ENCODE peak calls at places on chromosomes 4 and X, in seven cellular contexts. One of them, this sample, is unnamed.

GRCh38 chr4:85092536-85092935 is 126.0 kb upstream of the WDFY3 start:
- DNase-seq in astrocyte: no peak
- DNase-seq in pancreas: no peak
- DNase-seq in K562: no peak
- DNase-seq in lower lobe of right lung: no peak
- DNase-seq in IMR-90: no peak
- DNase-seq in endodermal cell: no peak
- DNase-seq in this sample: no peak

GRCh38 chrX:150361777-150362351 is 1.3 kb upstream of the MAMLD1 start:
- DNase-seq in astrocyte: peak; percentile 25
- DNase-seq in pancreas: peak; percentile 66
- DNase-seq in K562: no peak
- DNase-seq in lower lobe of right lung: peak; percentile 39
- DNase-seq in IMR-90: peak; percentile 29
- DNase-seq in endodermal cell: peak; percentile 66
- DNase-seq in this sample: peak; percentile 16

GRCh38 chrX:136176399-136176825 is 29.1 kb downstream of the FHL1 start:
- DNase-seq in astrocyte: peak; percentile 87
- DNase-seq in pancreas: no peak
- DNase-seq in K562: no peak
- DNase-seq in lower lobe of right lung: no peak
- DNase-seq in IMR-90: peak; percentile 90
- DNase-seq in endodermal cell: no peak
- DNase-seq in this sample: peak; percentile 60

GRCh38 chrX:129516402-129516801 is 6.9 kb downstream of the SMARCA1 start:
- DNase-seq in astrocyte: no peak
- DNase-seq in pancreas: no peak
- DNase-seq in K562: no peak
- DNase-seq in lower lobe of right lung: no peak
- DNase-seq in IMR-90: no peak
- DNase-seq in endodermal cell: no peak
- DNase-seq in this sample: no peak

GRCh38 chr4:31175242-31175910 is 455.2 kb downstream of the PCDH7 start:
- DNase-seq in astrocyte: peak; percentile 44
- DNase-seq in pancreas: no peak
- DNase-seq in K562: no peak
- DNase-seq in lower lobe of right lung: no peak
- DNase-seq in IMR-90: peak; percentile 45
- DNase-seq in endodermal cell: no peak
- DNase-seq in this sample: no peak

GRCh38 chr4:16875487-16875886 is 23.0 kb downstream of the LDB2 start:
- DNase-seq in astrocyte: peak; percentile 96
- DNase-seq in pancreas: no peak
- DNase-seq in K562: no peak
- DNase-seq in lower lobe of right lung: no peak
- DNase-seq in IMR-90: peak; percentile 94
- DNase-seq in endodermal cell: no peak
- DNase-seq in this sample: peak; percentile 62

GRCh38 chr4:48228887-48229462 is 40.7 kb downstream of the TEC start:
- DNase-seq in astrocyte: no peak
- DNase-seq in pancreas: no peak
- DNase-seq in K562: peak; percentile 34
- DNase-seq in lower lobe of right lung: no peak
- DNase-seq in IMR-90: peak; percentile 1
- DNase-seq in endodermal cell: no peak
- DNase-seq in this sample: no peak

GRCh38 chr4:85445058-85445639 is 29.8 kb upstream of the ARHGAP24 start:
- DNase-seq in astrocyte: peak; percentile 52
- DNase-seq in pancreas: no peak
- DNase-seq in K562: no peak
- DNase-seq in lower lobe of right lung: no peak
- DNase-seq in IMR-90: no peak
- DNase-seq in endodermal cell: no peak
- DNase-seq in this sample: no peak

GRCh38 chrX:71178908-71179307 is 34.3 kb downstream of the NLGN3 start:
- DNase-seq in astrocyte: peak; percentile 37
- DNase-seq in pancreas: no peak
- DNase-seq in K562: peak; percentile 49
- DNase-seq in lower lobe of right lung: peak; percentile 47
- DNase-seq in IMR-90: peak; percentile 69
- DNase-seq in endodermal cell: peak; percentile 80
- DNase-seq in this sample: no peak
- H3K27ac ChIP-seq in astrocyte: no peak overlapping the region
- H3K27ac ChIP-seq in pancreas: no peak overlapping the region
- H3K27ac ChIP-seq in K562: no peak overlapping the region
- H3K27ac ChIP-seq in lower lobe of right lung: no peak overlapping the region
- H3K27ac ChIP-seq in IMR-90: no peak overlapping the region
- H3K27ac ChIP-seq in endodermal cell: no peak overlapping the region
- H3K27ac ChIP-seq in this sample: no peak overlapping the region

DNA sequence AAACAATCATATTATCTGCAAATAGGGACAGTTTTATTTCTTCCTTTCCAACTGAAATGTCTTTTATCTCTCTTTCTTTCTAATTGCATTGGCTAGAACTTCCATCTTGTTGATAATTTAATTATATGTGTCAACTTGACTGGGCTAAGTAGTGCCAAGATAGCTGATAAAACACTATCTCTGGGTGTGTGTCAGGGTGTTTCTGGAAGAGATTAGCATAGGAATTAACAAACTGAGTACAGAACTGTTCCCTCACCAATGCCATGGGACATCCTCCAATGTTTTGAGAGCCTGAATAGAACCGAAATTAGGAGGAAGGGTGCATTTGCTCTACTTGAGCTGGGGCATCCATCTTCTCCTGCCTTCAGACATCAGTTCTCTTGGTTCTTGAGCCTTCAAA is 1027.2 kb downstream of the FAT4 start:
- DNase-seq in astrocyte: no peak
- DNase-seq in pancreas: no peak
- DNase-seq in K562: no peak
- DNase-seq in lower lobe of right lung: no peak
- DNase-seq in IMR-90: no peak
- DNase-seq in endodermal cell: no peak
- DNase-seq in this sample: no peak
- H3K4me1 ChIP-seq in astrocyte: no peaks in the 10 kb centered on the region
- H3K4me1 ChIP-seq in pancreas: no peaks in the 10 kb centered on the region
- H3K4me1 ChIP-seq in K562: peaks cover 3% of the 10 kb centered on the region
- H3K4me1 ChIP-seq in lower lobe of right lung: no peaks in the 10 kb centered on the region
- H3K4me1 ChIP-seq in IMR-90: no peaks in the 10 kb centered on the region
- H3K4me1 ChIP-seq in endodermal cell: peaks cover 4% of the 10 kb centered on the region
- H3K4me1 ChIP-seq in this sample: no peaks in the 10 kb centered on the region

DNA sequence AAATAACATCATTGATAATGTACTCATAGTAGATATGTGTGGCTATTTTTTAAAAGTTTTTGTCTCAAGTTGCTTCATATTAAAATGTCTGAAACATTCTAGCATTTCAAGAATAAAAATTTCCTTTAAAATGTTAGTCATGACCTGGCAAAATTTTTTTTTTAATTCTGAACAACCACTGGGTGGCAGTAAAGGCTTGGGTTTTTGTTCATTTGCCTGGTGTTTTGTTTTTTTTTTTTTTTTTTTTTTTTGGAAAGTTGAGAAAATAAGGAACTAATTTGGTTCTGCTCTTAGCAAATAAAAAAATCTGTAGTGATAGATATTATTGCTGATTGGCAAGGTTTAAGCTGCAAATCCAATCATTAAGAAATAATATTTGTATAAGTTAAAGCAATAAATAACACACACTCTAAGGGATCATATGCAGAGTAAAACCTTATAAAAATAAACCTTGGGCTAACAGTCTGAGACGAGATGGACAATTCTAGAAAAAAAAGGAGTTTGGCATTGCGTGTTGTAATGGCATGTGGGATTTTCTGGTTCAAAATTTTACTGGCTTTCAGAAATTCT is 81.4 kb downstream of the CEP44 start:
- DNase-seq in astrocyte: peak; percentile 6
- DNase-seq in pancreas: no peak
- DNase-seq in K562: peak; percentile 21
- DNase-seq in lower lobe of right lung: no peak
- DNase-seq in IMR-90: peak; percentile 38
- DNase-seq in endodermal cell: no peak
- DNase-seq in this sample: peak; percentile 60
- H3K27ac ChIP-seq in astrocyte: no peak overlapping the region
- H3K27ac ChIP-seq in pancreas: no peak overlapping the region
- H3K27ac ChIP-seq in K562: no peak overlapping the region
- H3K27ac ChIP-seq in lower lobe of right lung: no peak overlapping the region
- H3K27ac ChIP-seq in IMR-90: no peak overlapping the region
- H3K27ac ChIP-seq in endodermal cell: no peak overlapping the region
- H3K27ac ChIP-seq in this sample: no peak overlapping the region

GRCh38 chr4:26719954-26720552 is 136.2 kb downstream of the TBC1D19 start:
- DNase-seq in astrocyte: no peak
- DNase-seq in pancreas: no peak
- DNase-seq in K562: peak; percentile 17
- DNase-seq in lower lobe of right lung: no peak
- DNase-seq in IMR-90: peak; percentile 63
- DNase-seq in endodermal cell: no peak
- DNase-seq in this sample: no peak
- H3K4me1 ChIP-seq in astrocyte: peaks cover 9% of the 10 kb centered on the region
- H3K4me1 ChIP-seq in pancreas: no peaks in the 10 kb centered on the region
- H3K4me1 ChIP-seq in K562: no peaks in the 10 kb centered on the region
- H3K4me1 ChIP-seq in lower lobe of right lung: no peaks in the 10 kb centered on the region
- H3K4me1 ChIP-seq in IMR-90: peaks cover 3% of the 10 kb centered on the region
- H3K4me1 ChIP-seq in endodermal cell: no peaks in the 10 kb centered on the region
- H3K4me1 ChIP-seq in this sample: peaks cover 12% of the 10 kb centered on the region

GRCh38 chr4:52869656-52870055 is 7.5 kb downstream of the RASL11B start:
- DNase-seq in astrocyte: no peak
- DNase-seq in pancreas: no peak
- DNase-seq in K562: no peak
- DNase-seq in lower lobe of right lung: no peak
- DNase-seq in IMR-90: no peak
- DNase-seq in endodermal cell: no peak
- DNase-seq in this sample: no peak

GRCh38 chr4:52869196-52869595 is 7.1 kb downstream of the RASL11B start:
- DNase-seq in astrocyte: no peak
- DNase-seq in pancreas: no peak
- DNase-seq in K562: no peak
- DNase-seq in lower lobe of right lung: no peak
- DNase-seq in IMR-90: peak; percentile 36
- DNase-seq in endodermal cell: no peak
- DNase-seq in this sample: no peak

GRCh38 chr4:52868138-52868537 is 6.0 kb downstream of the RASL11B start:
- DNase-seq in astrocyte: no peak
- DNase-seq in pancreas: no peak
- DNase-seq in K562: no peak
- DNase-seq in lower lobe of right lung: no peak
- DNase-seq in IMR-90: no peak
- DNase-seq in endodermal cell: peak; percentile 85
- DNase-seq in this sample: no peak

GRCh38 chr4:52873191-52873590 is 11.1 kb downstream of the RASL11B start:
- DNase-seq in astrocyte: no peak
- DNase-seq in pancreas: no peak
- DNase-seq in K562: no peak
- DNase-seq in lower lobe of right lung: no peak
- DNase-seq in IMR-90: no peak
- DNase-seq in endodermal cell: peak; percentile 35
- DNase-seq in this sample: no peak

GRCh38 chr4:52870225-52870624 is 8.1 kb downstream of the RASL11B start:
- DNase-seq in astrocyte: no peak
- DNase-seq in pancreas: no peak
- DNase-seq in K562: no peak
- DNase-seq in lower lobe of right lung: peak; percentile 59
- DNase-seq in IMR-90: no peak
- DNase-seq in endodermal cell: no peak
- DNase-seq in this sample: no peak
- H3K27ac ChIP-seq in astrocyte: no peak overlapping the region
- H3K27ac ChIP-seq in pancreas: no peak overlapping the region
- H3K27ac ChIP-seq in K562: no peak overlapping the region
- H3K27ac ChIP-seq in lower lobe of right lung: no peak overlapping the region
- H3K27ac ChIP-seq in IMR-90: no peak overlapping the region
- H3K27ac ChIP-seq in endodermal cell: no peak overlapping the region
- H3K27ac ChIP-seq in this sample: no peak overlapping the region

GRCh38 chr4:113433536-113434246 is 327.8 kb downstream of the CAMK2D start:
- DNase-seq in astrocyte: peak; percentile 39
- DNase-seq in pancreas: no peak
- DNase-seq in K562: no peak
- DNase-seq in lower lobe of right lung: no peak
- DNase-seq in IMR-90: no peak
- DNase-seq in endodermal cell: no peak
- DNase-seq in this sample: no peak
- H3K4me1 ChIP-seq in astrocyte: peaks cover 30% of the 10 kb centered on the region
- H3K4me1 ChIP-seq in pancreas: no peaks in the 10 kb centered on the region
- H3K4me1 ChIP-seq in K562: no peaks in the 10 kb centered on the region
- H3K4me1 ChIP-seq in lower lobe of right lung: peaks cover 8% of the 10 kb centered on the region
- H3K4me1 ChIP-seq in IMR-90: peaks cover 3% of the 10 kb centered on the region
- H3K4me1 ChIP-seq in endodermal cell: no peaks in the 10 kb centered on the region
- H3K4me1 ChIP-seq in this sample: peaks cover 37% of the 10 kb centered on the region

DNA sequence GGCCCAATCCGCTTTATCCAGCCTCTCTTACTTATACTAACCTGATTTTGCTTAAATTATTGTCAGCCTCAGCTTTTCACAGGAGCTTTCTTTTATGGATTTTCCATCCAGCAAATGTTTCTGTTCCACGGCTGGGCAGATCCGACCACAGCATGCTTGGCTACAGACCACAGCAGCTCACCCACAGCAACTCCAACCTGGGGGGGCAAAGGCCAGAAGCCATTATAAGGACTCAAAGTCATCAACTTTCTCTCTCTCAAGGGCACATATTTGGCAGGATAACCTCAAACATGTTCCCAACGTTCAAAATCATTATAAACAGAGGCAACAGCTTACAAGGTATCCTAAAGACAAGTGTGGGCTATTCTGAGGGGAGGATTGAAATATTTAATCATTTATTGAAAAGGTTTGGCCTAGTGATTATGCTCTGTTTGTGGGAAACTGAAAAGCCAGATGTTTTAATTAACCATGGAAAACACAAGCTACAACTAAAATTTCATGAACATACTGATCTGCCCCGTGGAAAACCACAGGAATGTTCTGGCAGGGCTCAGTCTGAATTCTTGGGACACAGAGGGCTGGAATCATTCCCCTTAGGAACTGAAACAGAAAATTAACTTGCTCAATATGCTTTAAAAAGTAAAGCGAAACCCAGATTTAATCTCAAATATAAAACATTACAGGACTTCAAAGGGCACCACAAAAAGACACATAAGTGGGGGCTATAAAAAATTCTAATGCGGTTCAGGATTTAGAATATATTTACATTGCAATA is 71.2 kb downstream of the APBB2 start:
- DNase-seq in astrocyte: peak; percentile 97
- DNase-seq in pancreas: no peak
- DNase-seq in K562: no peak
- DNase-seq in lower lobe of right lung: no peak
- DNase-seq in IMR-90: peak; percentile 92
- DNase-seq in endodermal cell: no peak
- DNase-seq in this sample: peak; percentile 73
- H3K27ac ChIP-seq in astrocyte: peak overlapping the region; percentile 90
- H3K27ac ChIP-seq in pancreas: peak overlapping the region; percentile 71
- H3K27ac ChIP-seq in K562: no peak overlapping the region
- H3K27ac ChIP-seq in lower lobe of right lung: peak overlapping the region; percentile 82
- H3K27ac ChIP-seq in IMR-90: peak overlapping the region; percentile 97
- H3K27ac ChIP-seq in endodermal cell: no peak overlapping the region
- H3K27ac ChIP-seq in this sample: peak overlapping the region; percentile 94

GRCh38 chr4:130035391-130035790 is 939.4 kb downstream of the C4orf33 start:
- DNase-seq in astrocyte: no peak
- DNase-seq in pancreas: no peak
- DNase-seq in K562: no peak
- DNase-seq in lower lobe of right lung: no peak
- DNase-seq in IMR-90: no peak
- DNase-seq in endodermal cell: no peak
- DNase-seq in this sample: no peak
- H3K4me1 ChIP-seq in astrocyte: no peaks in the 10 kb centered on the region
- H3K4me1 ChIP-seq in pancreas: no peaks in the 10 kb centered on the region
- H3K4me1 ChIP-seq in K562: no peaks in the 10 kb centered on the region
- H3K4me1 ChIP-seq in lower lobe of right lung: no peaks in the 10 kb centered on the region
- H3K4me1 ChIP-seq in IMR-90: no peaks in the 10 kb centered on the region
- H3K4me1 ChIP-seq in endodermal cell: peaks cover 5% of the 10 kb centered on the region
- H3K4me1 ChIP-seq in this sample: no peaks in the 10 kb centered on the region

GRCh38 chr4:26959654-26960047 is 99.0 kb downstream of the STIM2 start:
- DNase-seq in astrocyte: no peak
- DNase-seq in pancreas: no peak
- DNase-seq in K562: no peak
- DNase-seq in lower lobe of right lung: no peak
- DNase-seq in IMR-90: no peak
- DNase-seq in endodermal cell: no peak
- DNase-seq in this sample: no peak
- H3K27ac ChIP-seq in astrocyte: no peak overlapping the region
- H3K27ac ChIP-seq in pancreas: no peak overlapping the region
- H3K27ac ChIP-seq in K562: no peak overlapping the region
- H3K27ac ChIP-seq in lower lobe of right lung: no peak overlapping the region
- H3K27ac ChIP-seq in IMR-90: no peak overlapping the region
- H3K27ac ChIP-seq in endodermal cell: no peak overlapping the region
- H3K27ac ChIP-seq in this sample: no peak overlapping the region